ENCODE peak calls at places on chromosomes 3 and 15, in ten cellular contexts. One of them, this sample, is unnamed.

GRCh38 chr15:74233864-74234597 is 2.1 kb upstream of the CCDC33 start:
- DNase-seq in astrocyte of the spinal cord: no peak
- DNase-seq in colonic mucosa: no peak
- DNase-seq in GM20000: no peak
- DNase-seq in IMR-90: no peak
- DNase-seq in AG10803: no peak
- DNase-seq in GM12864: no peak
- DNase-seq in RWPE1: no peak
- DNase-seq in heart right ventricle: no peak
- DNase-seq in breast epithelium: no peak
- DNase-seq in this sample: no peak

GRCh38 chr15:75597667-75598341 is 18.7 kb upstream of the PTPN9 start:
- DNase-seq in astrocyte of the spinal cord: no peak
- DNase-seq in colonic mucosa: no peak
- DNase-seq in GM20000: no peak
- DNase-seq in IMR-90: no peak
- DNase-seq in AG10803: no peak
- DNase-seq in GM12864: no peak
- DNase-seq in RWPE1: no peak
- DNase-seq in heart right ventricle: no peak
- DNase-seq in breast epithelium: no peak
- DNase-seq in this sample: no peak

GRCh38 chr3:57068437-57069089 is 8.1 kb downstream of the SPATA12 start:
- DNase-seq in astrocyte of the spinal cord: peak
- DNase-seq in colonic mucosa: peak
- DNase-seq in GM20000: peak
- DNase-seq in IMR-90: peak
- DNase-seq in AG10803: peak
- DNase-seq in GM12864: peak
- DNase-seq in RWPE1: peak
- DNase-seq in heart right ventricle: no peak
- DNase-seq in breast epithelium: peak
- DNase-seq in this sample: peak

GRCh38 chr3:45224824-45225464 is 1.1 kb downstream of the TMEM158 start:
- DNase-seq in astrocyte of the spinal cord: peak
- DNase-seq in colonic mucosa: peak
- DNase-seq in GM20000: peak
- DNase-seq in IMR-90: peak
- DNase-seq in AG10803: peak
- DNase-seq in GM12864: no peak
- DNase-seq in RWPE1: peak
- DNase-seq in heart right ventricle: peak
- DNase-seq in breast epithelium: peak
- DNase-seq in this sample: peak

GRCh38 chr3:12235691-12236090 is 53.2 kb upstream of the PPARG start:
- DNase-seq in astrocyte of the spinal cord: peak
- DNase-seq in colonic mucosa: no peak
- DNase-seq in GM20000: no peak
- DNase-seq in IMR-90: peak
- DNase-seq in AG10803: no peak
- DNase-seq in GM12864: no peak
- DNase-seq in RWPE1: peak
- DNase-seq in heart right ventricle: no peak
- DNase-seq in breast epithelium: no peak
- DNase-seq in this sample: no peak

GRCh38 chr3:139187648-139188047 is 143.0 kb upstream of the PRR23C start:
- DNase-seq in astrocyte of the spinal cord: no peak
- DNase-seq in colonic mucosa: no peak
- DNase-seq in GM20000: no peak
- DNase-seq in IMR-90: no peak
- DNase-seq in AG10803: no peak
- DNase-seq in GM12864: no peak
- DNase-seq in RWPE1: no peak
- DNase-seq in heart right ventricle: no peak
- DNase-seq in breast epithelium: no peak
- DNase-seq in this sample: no peak

GRCh38 chr15:64247906-64248541 is 85.2 kb upstream of the PPIB start:
- DNase-seq in astrocyte of the spinal cord: peak
- DNase-seq in colonic mucosa: peak
- DNase-seq in GM20000: peak
- DNase-seq in IMR-90: peak
- DNase-seq in AG10803: peak
- DNase-seq in GM12864: peak
- DNase-seq in RWPE1: peak
- DNase-seq in heart right ventricle: no peak
- DNase-seq in breast epithelium: peak
- DNase-seq in this sample: peak

GRCh38 chr15:79221696-79222095 is 60.8 kb upstream of the ANKRD34C start:
- DNase-seq in astrocyte of the spinal cord: no peak
- DNase-seq in colonic mucosa: no peak
- DNase-seq in GM20000: no peak
- DNase-seq in IMR-90: no peak
- DNase-seq in AG10803: no peak
- DNase-seq in GM12864: no peak
- DNase-seq in RWPE1: no peak
- DNase-seq in heart right ventricle: no peak
- DNase-seq in breast epithelium: no peak
- DNase-seq in this sample: no peak

GRCh38 chr3:182544542-182544941 is 248.8 kb upstream of the ATP11B start:
- DNase-seq in astrocyte of the spinal cord: no peak
- DNase-seq in colonic mucosa: no peak
- DNase-seq in GM20000: no peak
- DNase-seq in IMR-90: no peak
- DNase-seq in AG10803: no peak
- DNase-seq in GM12864: no peak
- DNase-seq in RWPE1: no peak
- DNase-seq in heart right ventricle: no peak
- DNase-seq in breast epithelium: no peak
- DNase-seq in this sample: no peak

GRCh38 chr3:161096771-161097367 is 8.3 kb downstream of the B3GALNT1 start:
- DNase-seq in astrocyte of the spinal cord: no peak
- DNase-seq in colonic mucosa: no peak
- DNase-seq in GM20000: no peak
- DNase-seq in IMR-90: peak
- DNase-seq in AG10803: no peak
- DNase-seq in GM12864: no peak
- DNase-seq in RWPE1: peak
- DNase-seq in heart right ventricle: no peak
- DNase-seq in breast epithelium: no peak
- DNase-seq in this sample: no peak

GRCh38 chr3:67009716-67010115 is 11.6 kb downstream of the KBTBD8 start:
- DNase-seq in astrocyte of the spinal cord: no peak
- DNase-seq in colonic mucosa: no peak
- DNase-seq in GM20000: no peak
- DNase-seq in IMR-90: no peak
- DNase-seq in AG10803: no peak
- DNase-seq in GM12864: no peak
- DNase-seq in RWPE1: no peak
- DNase-seq in heart right ventricle: no peak
- DNase-seq in breast epithelium: no peak
- DNase-seq in this sample: no peak

GRCh38 chr3:115692887-115693524 is 69.7 kb downstream of the GAP43 start:
- DNase-seq in astrocyte of the spinal cord: peak
- DNase-seq in colonic mucosa: peak
- DNase-seq in GM20000: peak
- DNase-seq in IMR-90: peak
- DNase-seq in AG10803: peak
- DNase-seq in GM12864: peak
- DNase-seq in RWPE1: peak
- DNase-seq in heart right ventricle: peak
- DNase-seq in breast epithelium: peak
- DNase-seq in this sample: peak

GRCh38 chr3:158434412-158435038 is 136.5 kb upstream of the MLF1 start:
- DNase-seq in astrocyte of the spinal cord: peak
- DNase-seq in colonic mucosa: peak
- DNase-seq in GM20000: peak
- DNase-seq in IMR-90: peak
- DNase-seq in AG10803: peak
- DNase-seq in GM12864: peak
- DNase-seq in RWPE1: peak
- DNase-seq in heart right ventricle: no peak
- DNase-seq in breast epithelium: peak
- DNase-seq in this sample: peak
- TF ChIP-seq CTCF in astrocyte of the spinal cord: peak
- TF ChIP-seq CTCF in colonic mucosa: peak
- TF ChIP-seq CTCF in GM20000: peak
- TF ChIP-seq CTCF in IMR-90: peak
- TF ChIP-seq CTCF in AG10803: peak
- TF ChIP-seq CTCF in GM12864: peak
- TF ChIP-seq CTCF in RWPE1: peak
- TF ChIP-seq CTCF in heart right ventricle: peak
- TF ChIP-seq CTCF in breast epithelium: peak
- TF ChIP-seq CTCF in this sample: peak

GRCh38 chr15:44286814-44287555 is 1.5 kb upstream of the GOLM2 start:
- DNase-seq in astrocyte of the spinal cord: no peak
- DNase-seq in colonic mucosa: no peak
- DNase-seq in GM20000: no peak
- DNase-seq in IMR-90: no peak
- DNase-seq in AG10803: no peak
- DNase-seq in GM12864: no peak
- DNase-seq in RWPE1: peak
- DNase-seq in heart right ventricle: no peak
- DNase-seq in breast epithelium: no peak
- DNase-seq in this sample: no peak
- TF ChIP-seq CTCF in astrocyte of the spinal cord: no peak
- TF ChIP-seq CTCF in colonic mucosa: no peak
- TF ChIP-seq CTCF in GM20000: no peak
- TF ChIP-seq CTCF in IMR-90: no peak
- TF ChIP-seq CTCF in AG10803: peak
- TF ChIP-seq CTCF in GM12864: no peak
- TF ChIP-seq CTCF in RWPE1: no peak
- TF ChIP-seq CTCF in heart right ventricle: no peak
- TF ChIP-seq CTCF in breast epithelium: peak
- TF ChIP-seq CTCF in this sample: no peak

GRCh38 chr3:110677506-110677905 is 394.1 kb upstream of the NECTIN3 start:
- DNase-seq in astrocyte of the spinal cord: peak
- DNase-seq in colonic mucosa: no peak
- DNase-seq in GM20000: no peak
- DNase-seq in IMR-90: peak
- DNase-seq in AG10803: peak
- DNase-seq in GM12864: no peak
- DNase-seq in RWPE1: no peak
- DNase-seq in heart right ventricle: no peak
- DNase-seq in breast epithelium: no peak
- DNase-seq in this sample: no peak

GRCh38 chr3:110685630-110686029 is 386.0 kb upstream of the NECTIN3 start:
- DNase-seq in astrocyte of the spinal cord: no peak
- DNase-seq in colonic mucosa: no peak
- DNase-seq in GM20000: no peak
- DNase-seq in IMR-90: no peak
- DNase-seq in AG10803: no peak
- DNase-seq in GM12864: no peak
- DNase-seq in RWPE1: no peak
- DNase-seq in heart right ventricle: no peak
- DNase-seq in breast epithelium: no peak
- DNase-seq in this sample: no peak

GRCh38 chr3:110684436-110684835 is 387.2 kb upstream of the NECTIN3 start:
- DNase-seq in astrocyte of the spinal cord: no peak
- DNase-seq in colonic mucosa: no peak
- DNase-seq in GM20000: no peak
- DNase-seq in IMR-90: no peak
- DNase-seq in AG10803: no peak
- DNase-seq in GM12864: no peak
- DNase-seq in RWPE1: no peak
- DNase-seq in heart right ventricle: no peak
- DNase-seq in breast epithelium: no peak
- DNase-seq in this sample: no peak

GRCh38 chr3:110679235-110679634 is 392.4 kb upstream of the NECTIN3 start:
- DNase-seq in astrocyte of the spinal cord: no peak
- DNase-seq in colonic mucosa: no peak
- DNase-seq in GM20000: no peak
- DNase-seq in IMR-90: no peak
- DNase-seq in AG10803: no peak
- DNase-seq in GM12864: no peak
- DNase-seq in RWPE1: no peak
- DNase-seq in heart right ventricle: no peak
- DNase-seq in breast epithelium: no peak
- DNase-seq in this sample: no peak

DNA sequence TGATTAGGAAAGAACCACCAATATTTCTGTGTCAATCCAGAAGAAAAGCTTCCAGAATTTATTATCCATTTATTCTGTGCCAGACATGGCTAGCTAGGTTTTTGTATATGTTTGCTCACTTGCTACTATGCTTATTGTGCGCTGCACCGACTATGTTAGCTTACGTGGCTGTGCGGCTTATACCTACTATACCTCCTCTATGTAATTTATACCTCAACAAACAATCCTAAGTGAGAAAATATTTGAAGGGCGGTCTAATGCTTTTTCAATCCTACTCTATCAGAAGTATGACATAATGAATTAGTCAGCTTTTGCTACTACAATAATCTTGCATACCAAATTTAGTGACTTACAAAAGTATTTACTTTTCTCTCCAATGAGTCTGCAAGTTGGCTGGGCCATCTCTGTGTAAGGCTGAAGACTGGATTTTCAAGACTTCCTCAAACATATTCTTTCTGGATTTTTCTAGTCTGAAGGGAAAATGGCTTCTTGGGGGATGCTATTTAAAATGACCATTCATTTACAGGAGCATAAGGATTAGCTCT is 391.2 kb upstream of the NECTIN3 start:
- DNase-seq in astrocyte of the spinal cord: no peak
- DNase-seq in colonic mucosa: no peak
- DNase-seq in GM20000: no peak
- DNase-seq in IMR-90: peak
- DNase-seq in AG10803: no peak
- DNase-seq in GM12864: no peak
- DNase-seq in RWPE1: no peak
- DNase-seq in heart right ventricle: no peak
- DNase-seq in breast epithelium: no peak
- DNase-seq in this sample: no peak
- TF ChIP-seq CTCF in astrocyte of the spinal cord: no peak
- TF ChIP-seq CTCF in colonic mucosa: no peak
- TF ChIP-seq CTCF in GM20000: no peak
- TF ChIP-seq CTCF in IMR-90: no peak
- TF ChIP-seq CTCF in AG10803: no peak
- TF ChIP-seq CTCF in GM12864: no peak
- TF ChIP-seq CTCF in RWPE1: no peak
- TF ChIP-seq CTCF in heart right ventricle: no peak
- TF ChIP-seq CTCF in breast epithelium: no peak
- TF ChIP-seq CTCF in this sample: no peak

DNA sequence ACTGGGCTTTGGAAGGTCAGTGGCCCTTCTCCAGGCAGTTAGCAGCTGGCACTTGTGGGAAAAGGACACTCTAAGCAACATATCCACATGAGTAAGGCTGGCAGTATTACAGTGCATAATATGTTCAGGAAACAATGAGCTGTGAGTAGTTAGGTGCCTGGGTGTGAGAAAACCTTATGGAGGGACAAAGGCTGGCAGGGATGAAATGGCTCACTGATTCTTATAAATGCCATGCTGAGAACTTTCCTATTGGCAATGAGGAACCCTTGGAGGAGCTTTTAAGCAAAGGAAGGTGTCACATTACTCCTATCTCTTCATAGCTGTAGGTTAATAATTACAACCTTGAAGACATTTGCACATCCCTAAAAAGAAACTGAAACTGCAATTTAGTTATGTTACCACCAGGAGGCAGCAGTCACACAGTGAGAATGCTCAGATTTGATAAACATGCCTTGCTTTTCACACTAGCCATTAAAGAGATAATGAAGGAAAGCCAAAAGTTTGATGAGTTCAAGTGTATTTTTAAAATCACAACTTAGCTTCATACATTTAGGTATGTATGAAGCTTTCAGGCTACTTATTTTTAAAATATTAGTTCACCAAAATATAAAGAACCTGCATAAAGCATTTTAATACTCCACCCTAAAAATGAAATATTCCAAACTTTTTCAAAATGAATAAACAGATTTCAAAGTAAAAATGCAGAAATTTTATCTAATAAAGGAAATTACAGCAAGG is 136.6 kb upstream of the SLC2A2 start:
- DNase-seq in astrocyte of the spinal cord: no peak
- DNase-seq in colonic mucosa: no peak
- DNase-seq in GM20000: peak
- DNase-seq in IMR-90: no peak
- DNase-seq in AG10803: no peak
- DNase-seq in GM12864: no peak
- DNase-seq in RWPE1: no peak
- DNase-seq in heart right ventricle: no peak
- DNase-seq in breast epithelium: no peak
- DNase-seq in this sample: no peak
- TF ChIP-seq CTCF in astrocyte of the spinal cord: peak
- TF ChIP-seq CTCF in colonic mucosa: peak
- TF ChIP-seq CTCF in GM20000: peak
- TF ChIP-seq CTCF in IMR-90: peak
- TF ChIP-seq CTCF in AG10803: peak
- TF ChIP-seq CTCF in GM12864: peak
- TF ChIP-seq CTCF in RWPE1: peak
- TF ChIP-seq CTCF in heart right ventricle: peak
- TF ChIP-seq CTCF in breast epithelium: no peak
- TF ChIP-seq CTCF in this sample: peak